ENCODE peak calls at places on chromosomes 13 and 19, in six cellular contexts. One of them, this sample, is unnamed.

GRCh38 chr19:50486823-50487515 is 10.3 kb upstream of the GARIN5A start:
- DNase-seq in esophagus squamous epithelium: no peak
- DNase-seq in Peyer's patch: no peak
- DNase-seq in pancreas: no peak
- DNase-seq in heart right ventricle: no peak
- DNase-seq in GM23338: peak; percentile 97
- DNase-seq in this sample: no peak

GRCh38 chr13:79483302-79483701 is 2.3 kb downstream of the NDFIP2 start:
- DNase-seq in esophagus squamous epithelium: no peak
- DNase-seq in Peyer's patch: no peak
- DNase-seq in pancreas: no peak
- DNase-seq in heart right ventricle: no peak
- DNase-seq in GM23338: no peak
- DNase-seq in this sample: no peak

GRCh38 chr13:95603887-95604533 is 40.5 kb downstream of the DZIP1 start:
- DNase-seq in esophagus squamous epithelium: no peak
- DNase-seq in Peyer's patch: no peak
- DNase-seq in pancreas: peak; percentile 62
- DNase-seq in heart right ventricle: no peak
- DNase-seq in GM23338: no peak
- DNase-seq in this sample: no peak

GRCh38 chr19:50644315-50644915 is 4.7 kb upstream of the SYT3 start:
- DNase-seq in esophagus squamous epithelium: no peak
- DNase-seq in Peyer's patch: no peak
- DNase-seq in pancreas: no peak
- DNase-seq in heart right ventricle: no peak
- DNase-seq in GM23338: no peak
- DNase-seq in this sample: no peak

GRCh38 chr19:16660763-16661479 is at the start of gene TMEM38A:
- DNase-seq in esophagus squamous epithelium: no peak
- DNase-seq in Peyer's patch: peak; percentile 52
- DNase-seq in pancreas: no peak
- DNase-seq in heart right ventricle: peak; percentile 23
- DNase-seq in GM23338: peak; percentile 54
- DNase-seq in this sample: peak; percentile 43

GRCh38 chr19:38877781-38878574 is at the start of gene RINL:
- DNase-seq in esophagus squamous epithelium: no peak
- DNase-seq in Peyer's patch: peak; percentile 89
- DNase-seq in pancreas: no peak
- DNase-seq in heart right ventricle: no peak
- DNase-seq in GM23338: peak; percentile 43
- DNase-seq in this sample: no peak

GRCh38 chr13:75356426-75356825 is 125.5 kb downstream of the TBC1D4 start:
- DNase-seq in esophagus squamous epithelium: no peak
- DNase-seq in Peyer's patch: no peak
- DNase-seq in pancreas: no peak
- DNase-seq in heart right ventricle: no peak
- DNase-seq in GM23338: no peak
- DNase-seq in this sample: no peak

GRCh38 chr13:48741377-48741776 is 87.6 kb downstream of the CYSLTR2 start:
- DNase-seq in esophagus squamous epithelium: no peak
- DNase-seq in Peyer's patch: no peak
- DNase-seq in pancreas: no peak
- DNase-seq in heart right ventricle: no peak
- DNase-seq in GM23338: no peak
- DNase-seq in this sample: no peak

GRCh38 chr19:2974342-2974932 is 2.9 kb upstream of the TLE6 start:
- DNase-seq in esophagus squamous epithelium: no peak
- DNase-seq in Peyer's patch: no peak
- DNase-seq in pancreas: no peak
- DNase-seq in heart right ventricle: peak; percentile 65
- DNase-seq in GM23338: no peak
- DNase-seq in this sample: peak; percentile 42

GRCh38 chr13:54536112-54536511 is 1507.5 kb downstream of the OLFM4 start:
- DNase-seq in esophagus squamous epithelium: no peak
- DNase-seq in Peyer's patch: no peak
- DNase-seq in pancreas: no peak
- DNase-seq in heart right ventricle: peak; percentile 2
- DNase-seq in GM23338: peak; percentile 74
- DNase-seq in this sample: no peak

GRCh38 chr13:67229438-67230242 is 496 bp downstream of the PCDH9 start:
- DNase-seq in esophagus squamous epithelium: no peak
- DNase-seq in Peyer's patch: no peak
- DNase-seq in pancreas: no peak
- DNase-seq in heart right ventricle: no peak
- DNase-seq in GM23338: peak; percentile 10
- DNase-seq in this sample: no peak

GRCh38 chr13:67228909-67229308 is 1.2 kb downstream of the PCDH9 start:
- DNase-seq in esophagus squamous epithelium: no peak
- DNase-seq in Peyer's patch: no peak
- DNase-seq in pancreas: no peak
- DNase-seq in heart right ventricle: no peak
- DNase-seq in GM23338: no peak
- DNase-seq in this sample: no peak

GRCh38 chr13:67227131-67227983 is 2.8 kb downstream of the PCDH9 start:
- DNase-seq in esophagus squamous epithelium: no peak
- DNase-seq in Peyer's patch: no peak
- DNase-seq in pancreas: no peak
- DNase-seq in heart right ventricle: no peak
- DNase-seq in GM23338: no peak
- DNase-seq in this sample: no peak

GRCh38 chr13:67226686-67227085 is 3.5 kb downstream of the PCDH9 start:
- DNase-seq in esophagus squamous epithelium: no peak
- DNase-seq in Peyer's patch: no peak
- DNase-seq in pancreas: no peak
- DNase-seq in heart right ventricle: no peak
- DNase-seq in GM23338: no peak
- DNase-seq in this sample: no peak

DNA sequence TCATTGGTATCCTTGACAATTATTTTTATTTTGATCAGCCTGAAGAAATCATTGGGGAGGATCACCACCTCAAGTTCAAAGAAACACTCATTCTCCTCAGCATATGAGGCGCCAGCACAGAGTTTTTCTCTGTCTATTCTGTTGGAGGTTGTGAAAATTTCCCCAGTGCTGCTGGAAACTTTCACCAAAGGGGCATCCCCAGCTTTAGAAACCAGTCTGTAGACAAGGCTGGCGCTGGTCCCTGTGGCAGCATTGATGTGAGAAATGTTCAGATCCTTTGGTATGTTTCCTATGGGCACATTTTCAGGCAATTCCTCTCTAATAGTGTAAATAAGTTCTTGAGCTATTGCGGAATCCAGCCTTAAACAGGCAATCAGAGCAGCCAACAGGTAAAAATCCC is 2.1 kb downstream of the PCDH9 start:
- DNase-seq in esophagus squamous epithelium: no peak
- DNase-seq in Peyer's patch: no peak
- DNase-seq in pancreas: no peak
- DNase-seq in heart right ventricle: no peak
- DNase-seq in GM23338: no peak
- DNase-seq in this sample: no peak
- H3K4me3 ChIP-seq in esophagus squamous epithelium: no peak overlapping the region
- H3K4me3 ChIP-seq in Peyer's patch: no peak overlapping the region
- H3K4me3 ChIP-seq in pancreas: no peak overlapping the region
- H3K4me3 ChIP-seq in heart right ventricle: no peak overlapping the region
- H3K4me3 ChIP-seq in GM23338: no peak overlapping the region
- H3K4me3 ChIP-seq in this sample: no peak overlapping the region

GRCh38 chr13:77979721-77980377 is 61.2 kb upstream of the EDNRB start:
- DNase-seq in esophagus squamous epithelium: no peak
- DNase-seq in Peyer's patch: no peak
- DNase-seq in pancreas: no peak
- DNase-seq in heart right ventricle: no peak
- DNase-seq in GM23338: no peak
- DNase-seq in this sample: no peak

GRCh38 chr13:77980592-77980991 is 62.0 kb upstream of the EDNRB start:
- DNase-seq in esophagus squamous epithelium: no peak
- DNase-seq in Peyer's patch: no peak
- DNase-seq in pancreas: no peak
- DNase-seq in heart right ventricle: peak; percentile 18
- DNase-seq in GM23338: no peak
- DNase-seq in this sample: no peak

GRCh38 chr13:77981191-77981925 is 62.7 kb upstream of the EDNRB start:
- DNase-seq in esophagus squamous epithelium: no peak
- DNase-seq in Peyer's patch: no peak
- DNase-seq in pancreas: no peak
- DNase-seq in heart right ventricle: no peak
- DNase-seq in GM23338: no peak
- DNase-seq in this sample: no peak

GRCh38 chr13:77975358-77976042 is 56.9 kb upstream of the EDNRB start:
- DNase-seq in esophagus squamous epithelium: no peak
- DNase-seq in Peyer's patch: no peak
- DNase-seq in pancreas: no peak
- DNase-seq in heart right ventricle: no peak
- DNase-seq in GM23338: no peak
- DNase-seq in this sample: no peak
- H3K27ac ChIP-seq in esophagus squamous epithelium: no peak overlapping the region
- H3K27ac ChIP-seq in Peyer's patch: no peak overlapping the region
- H3K27ac ChIP-seq in pancreas: no peak overlapping the region
- H3K27ac ChIP-seq in heart right ventricle: no peak overlapping the region
- H3K27ac ChIP-seq in GM23338: no peak overlapping the region
- H3K27ac ChIP-seq in this sample: no peak overlapping the region

GRCh38 chr13:110061270-110061669 is 245.7 kb downstream of the COL4A1 start:
- DNase-seq in esophagus squamous epithelium: no peak
- DNase-seq in Peyer's patch: no peak
- DNase-seq in pancreas: no peak
- DNase-seq in heart right ventricle: no peak
- DNase-seq in GM23338: peak; percentile 21
- DNase-seq in this sample: no peak

GRCh38 chr13:110057052-110057451 is 249.9 kb downstream of the COL4A1 start:
- DNase-seq in esophagus squamous epithelium: no peak
- DNase-seq in Peyer's patch: no peak
- DNase-seq in pancreas: no peak
- DNase-seq in heart right ventricle: no peak
- DNase-seq in GM23338: no peak
- DNase-seq in this sample: no peak

GRCh38 chr13:110054041-110054440 is 252.9 kb downstream of the COL4A1 start:
- DNase-seq in esophagus squamous epithelium: no peak
- DNase-seq in Peyer's patch: no peak
- DNase-seq in pancreas: no peak
- DNase-seq in heart right ventricle: no peak
- DNase-seq in GM23338: no peak
- DNase-seq in this sample: no peak

GRCh38 chr13:110055089-110055488 is 251.9 kb downstream of the COL4A1 start:
- DNase-seq in esophagus squamous epithelium: no peak
- DNase-seq in Peyer's patch: no peak
- DNase-seq in pancreas: no peak
- DNase-seq in heart right ventricle: no peak
- DNase-seq in GM23338: no peak
- DNase-seq in this sample: no peak

GRCh38 chr13:110056640-110057039 is 250.3 kb downstream of the COL4A1 start:
- DNase-seq in esophagus squamous epithelium: no peak
- DNase-seq in Peyer's patch: no peak
- DNase-seq in pancreas: no peak
- DNase-seq in heart right ventricle: no peak
- DNase-seq in GM23338: no peak
- DNase-seq in this sample: no peak
- TF ChIP-seq CTCF in esophagus squamous epithelium: no peak
- TF ChIP-seq CTCF in Peyer's patch: no peak
- TF ChIP-seq CTCF in pancreas: no peak
- TF ChIP-seq CTCF in heart right ventricle: no peak
- TF ChIP-seq CTCF in GM23338: no peak
- TF ChIP-seq CTCF in this sample: no peak

GRCh38 chr13:111922086-111922485 is 144.9 kb upstream of the SOX1 start:
- DNase-seq in esophagus squamous epithelium: no peak
- DNase-seq in Peyer's patch: no peak
- DNase-seq in pancreas: no peak
- DNase-seq in heart right ventricle: no peak
- DNase-seq in GM23338: no peak
- DNase-seq in this sample: no peak
- H3K4me3 ChIP-seq in esophagus squamous epithelium: no peak overlapping the region
- H3K4me3 ChIP-seq in Peyer's patch: no peak overlapping the region
- H3K4me3 ChIP-seq in pancreas: no peak overlapping the region
- H3K4me3 ChIP-seq in heart right ventricle: no peak overlapping the region
- H3K4me3 ChIP-seq in GM23338: no peak overlapping the region
- H3K4me3 ChIP-seq in this sample: no peak overlapping the region

DNA sequence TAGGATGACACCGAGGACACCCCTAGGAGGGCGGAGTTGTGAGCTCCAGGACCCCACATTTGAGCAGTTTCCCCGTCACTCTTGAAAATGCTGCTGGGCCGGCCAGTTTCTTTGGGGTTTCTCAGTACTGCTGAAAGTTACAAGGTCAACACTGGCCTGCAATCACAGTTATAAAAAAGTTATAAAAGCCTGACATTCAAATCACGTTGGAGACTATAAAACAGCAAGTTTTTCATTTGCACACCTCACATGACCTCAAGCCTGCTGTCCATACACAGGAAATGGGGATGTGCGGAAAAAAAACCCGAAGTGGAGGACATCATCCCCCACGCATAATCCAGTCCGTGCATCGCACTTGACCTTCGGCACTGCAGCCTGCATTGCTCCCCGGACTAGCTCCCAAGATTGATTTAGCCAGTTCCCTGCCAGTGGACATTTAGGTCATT is 27.0 kb downstream of the DNM2 start:
- DNase-seq in esophagus squamous epithelium: no peak
- DNase-seq in Peyer's patch: no peak
- DNase-seq in pancreas: no peak
- DNase-seq in heart right ventricle: no peak
- DNase-seq in GM23338: no peak
- DNase-seq in this sample: no peak
- H3K27ac ChIP-seq in esophagus squamous epithelium: no peak overlapping the region
- H3K27ac ChIP-seq in Peyer's patch: peak overlapping the region; percentile 98
- H3K27ac ChIP-seq in pancreas: peak overlapping the region; percentile 60
- H3K27ac ChIP-seq in heart right ventricle: no peak overlapping the region
- H3K27ac ChIP-seq in GM23338: no peak overlapping the region
- H3K27ac ChIP-seq in this sample: peak overlapping the region; percentile 59

This sample was measured in lung.